ENCODE peak calls at places on chromosome X, in ten cellular contexts. H is upper lobe of right lung; K is A549; D is mammary epithelial cell; M is aorta; X is CD8-positive, alpha-beta T cell; V is tibial nerve; U is right lobe of liver; L is PC-3; I is lower lobe of right lung. S is an unnamed sample.

GRCh38 chrX:132953358-132953757 is 5.1 kb downstream of the HS6ST2 start:
- DNase-seq in H (no peak), K (no peak), D (no peak), M (no peak), X (no peak), V (no peak), U (no peak), L (peak; percentile 84), I (no peak), S (no peak)

GRCh38 chrX:65932173-65933084 is 107.5 kb downstream of the VSIG4 start:
- DNase-seq in H (no peak), K (no peak), D (peak; percentile 93), M (no peak), X (no peak), V (no peak), U (no peak), L (peak; percentile 86), I (no peak), S (no peak)

GRCh38 chrX:64204252-64204651 is 1.3 kb downstream of the AMER1 start:
- DNase-seq in H (peak; percentile 61), K (no peak), D (no peak), M (peak; percentile 81), X (no peak), V (no peak), U (peak; percentile 56), L (no peak), I (peak; percentile 45), S (peak; percentile 31)

GRCh38 chrX:30275498-30275897 is 28.6 kb downstream of the MAGEB1 start:
- DNase-seq in H (no peak), K (no peak), D (peak; percentile 6), M (no peak), X (no peak), V (peak; percentile 8), U (no peak), L (peak; percentile 43), I (no peak), S (peak; percentile 55)

GRCh38 chrX:85326234-85327059 is 53.0 kb downstream of the POF1B start:
- DNase-seq in H (peak; percentile 32), K (no peak), D (no peak), M (peak; percentile 63), X (no peak), V (no peak), U (peak; percentile 9), L (no peak), I (peak; percentile 8), S (no peak)

GRCh38 chrX:123878177-123878576 is 18.3 kb downstream of the XIAP start:
- DNase-seq in H (no peak), K (no peak), D (no peak), M (no peak), X (no peak), V (no peak), U (no peak), L (no peak), I (no peak), S (no peak)

GRCh38 chrX:12210921-12211320 is 72.6 kb downstream of the FRMPD4 start:
- DNase-seq in H (no peak), K (no peak), D (peak; percentile 73), M (no peak), X (no peak), V (no peak), U (no peak), L (peak; percentile 84), I (no peak), S (peak; percentile 4)

GRCh38 chrX:52988985-52989917 is 30.9 kb upstream of the FAM156A start:
- DNase-seq in H (no peak), K (no peak), D (peak; percentile 67), M (no peak), X (no peak), V (no peak), U (no peak), L (peak; percentile 37), I (no peak), S (no peak)

GRCh38 chrX:1249101-1249887 is 19.3 kb upstream of the CSF2RA start:
- DNase-seq in H (peak; percentile 78), K (no peak), D (no peak), M (no peak), X (no peak), V (peak; percentile 32), U (peak; percentile 53), L (peak; percentile 29), I (peak; percentile 79), S (peak; percentile 40)
- H3K4me3 ChIP-seq in H (peak overlapping the region; percentile 16), K (no peak overlapping the region), D (no peak overlapping the region), M (no peak overlapping the region), X (peak overlapping the region; percentile 42), V (peak overlapping the region; percentile 15), U (no peak overlapping the region), L (no peak overlapping the region), I (peak overlapping the region; percentile 27), S (peak overlapping the region; percentile 1)

GRCh38 chrX:39856472-39857121 is 241.2 kb downstream of the BCOR start:
- DNase-seq in H (no peak), K (no peak), D (no peak), M (no peak), X (no peak), V (no peak), U (no peak), L (no peak), I (no peak), S (no peak)

GRCh38 chrX:39854772-39855747 is 242.7 kb downstream of the BCOR start:
- DNase-seq in H (no peak), K (no peak), D (no peak), M (no peak), X (peak; percentile 50), V (no peak), U (no peak), L (no peak), I (no peak), S (no peak)

GRCh38 chrX:39857780-39858179 is 240.0 kb downstream of the BCOR start:
- DNase-seq in H (no peak), K (no peak), D (no peak), M (no peak), X (no peak), V (no peak), U (no peak), L (peak; percentile 20), I (no peak), S (no peak)

GRCh38 chrX:39853417-39853816 is 244.3 kb downstream of the BCOR start:
- DNase-seq in H (no peak), K (no peak), D (no peak), M (no peak), X (no peak), V (no peak), U (no peak), L (no peak), I (no peak), S (no peak)

DNA sequence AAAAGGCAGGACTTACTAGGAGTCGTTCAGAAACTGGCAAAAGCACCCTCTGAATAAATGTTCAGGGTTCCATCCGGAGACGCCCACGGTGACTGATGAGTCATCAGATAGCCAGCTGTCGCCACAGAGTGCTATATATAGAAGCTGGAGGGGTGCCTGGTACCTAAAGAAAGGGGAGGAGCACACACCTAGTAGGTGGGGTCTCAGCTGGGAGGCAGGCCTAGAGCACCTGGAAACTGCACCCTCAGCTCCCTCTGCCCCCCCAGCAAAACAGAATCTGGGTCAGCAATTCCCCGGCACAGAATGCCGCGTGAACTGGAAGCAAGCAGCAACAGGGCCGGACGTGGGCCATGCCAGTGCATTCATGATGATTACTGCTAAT is 242.0 kb downstream of the BCOR start:
- DNase-seq in H (no peak), K (peak; percentile 28), D (peak; percentile 19), M (no peak), X (peak; percentile 29), V (no peak), U (no peak), L (peak; percentile 77), I (no peak), S (peak; percentile 20)
- H3K4me1 ChIP-seq in H (no peaks in the 10 kb centered on the region), K (peaks cover 29% of the 10 kb centered on the region), D (peaks cover 11% of the 10 kb centered on the region), M (no peaks in the 10 kb centered on the region), X (peaks cover 39% of the 10 kb centered on the region), V (peaks cover 13% of the 10 kb centered on the region), U (no peaks in the 10 kb centered on the region), L (peaks cover 42% of the 10 kb centered on the region), I (peaks cover 24% of the 10 kb centered on the region), S (peaks cover 6% of the 10 kb centered on the region)

DNA sequence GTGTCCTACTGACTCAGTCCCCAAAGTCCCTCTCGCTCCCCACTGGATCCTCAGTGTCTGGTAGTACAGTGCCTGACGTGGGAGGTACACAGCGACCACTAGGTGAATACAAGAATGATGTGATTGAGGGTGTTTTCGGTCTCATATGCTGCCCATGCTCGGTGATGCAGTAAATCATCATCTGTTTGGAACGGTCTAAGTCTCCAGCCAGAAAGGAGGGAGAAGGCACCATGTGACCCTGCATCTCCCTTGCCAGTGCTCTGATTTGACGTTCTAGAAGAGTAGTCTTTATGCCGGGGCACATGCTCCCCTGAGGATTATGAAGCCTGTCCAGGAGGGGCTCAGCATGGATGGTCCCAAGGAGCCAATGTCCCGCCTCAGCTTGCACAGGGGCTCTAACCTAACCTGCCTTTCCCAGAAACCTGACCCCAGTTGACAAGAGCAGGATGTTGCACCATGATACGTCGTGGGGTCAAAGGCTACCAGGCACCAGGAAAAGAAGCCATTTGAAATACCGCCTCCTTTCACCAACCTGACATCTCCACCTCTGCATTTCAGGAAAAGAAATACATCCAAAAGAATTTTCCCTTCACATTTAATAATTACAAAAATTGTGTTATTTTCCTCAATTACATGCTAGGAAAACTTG is 13.8 kb upstream of the PLXNB3 start:
- DNase-seq in H (no peak), K (no peak), D (no peak), M (no peak), X (no peak), V (no peak), U (no peak), L (no peak), I (no peak), S (no peak)
- H3K4me3 ChIP-seq in H (no peak overlapping the region), K (no peak overlapping the region), D (no peak overlapping the region), M (no peak overlapping the region), X (no peak overlapping the region), V (no peak overlapping the region), U (no peak overlapping the region), L (no peak overlapping the region), I (no peak overlapping the region), S (no peak overlapping the region)

GRCh38 chrX:68699960-68700746 is 52.7 kb downstream of the STARD8 start:
- DNase-seq in H (no peak), K (no peak), D (peak; percentile 37), M (no peak), X (no peak), V (no peak), U (peak; percentile 34), L (no peak), I (no peak), S (no peak)
- H3K4me1 ChIP-seq in H (no peaks in the 10 kb centered on the region), K (peaks cover 12% of the 10 kb centered on the region), D (peaks cover 4% of the 10 kb centered on the region), M (no peaks in the 10 kb centered on the region), X (no peaks in the 10 kb centered on the region), V (peaks cover 10% of the 10 kb centered on the region), U (peaks cover 22% of the 10 kb centered on the region), L (no peaks in the 10 kb centered on the region), I (peaks cover 28% of the 10 kb centered on the region), S (no peaks in the 10 kb centered on the region)